ENCODE peak calls at places on chromosome 18, in five cellular contexts. One of them, this sample, is unnamed.

GRCh38 chr18:41266616-41267015 is 688.4 kb upstream of the PIK3C3 start:
- DNase-seq in activated CD8-positive, alpha-beta T cell treated with anti-CD3 and anti-CD28 coated beads for 36 hours: no peak
- DNase-seq in activated CD4-positive, alpha-beta T cell treated with anti-CD3 and anti-CD28 coated beads, Interleukin-2, amount 10 ng/mL, durations not matched to agents 7 days and 5 days: no peak
- DNase-seq in lower leg skin: no peak
- DNase-seq in body of pancreas: no peak
- DNase-seq in this sample: peak; percentile 4

GRCh38 chr18:53682796-53683195 is 541.7 kb downstream of the MBD2 start:
- DNase-seq in body of pancreas: no peak
- DNase-seq in lower leg skin: no peak
- DNase-seq in activated CD8-positive, alpha-beta T cell treated with anti-CD3 and anti-CD28 coated beads for 36 hours: no peak
- DNase-seq in activated CD4-positive, alpha-beta T cell treated with anti-CD3 and anti-CD28 coated beads, Interleukin-2, amount 10 ng/mL, durations not matched to agents 7 days and 5 days: no peak
- DNase-seq in this sample: no peak

GRCh38 chr18:34744569-34744968 is 34.5 kb downstream of the DTNA start:
- DNase-seq in lower leg skin: no peak
- DNase-seq in body of pancreas: no peak
- DNase-seq in activated CD4-positive, alpha-beta T cell treated with anti-CD3 and anti-CD28 coated beads, Interleukin-2, amount 10 ng/mL, durations not matched to agents 7 days and 5 days: no peak
- DNase-seq in activated CD8-positive, alpha-beta T cell treated with anti-CD3 and anti-CD28 coated beads for 36 hours: no peak
- DNase-seq in this sample: no peak

GRCh38 chr18:24736686-24737085 is 276.2 kb downstream of the HRH4 start:
- DNase-seq in body of pancreas: no peak
- DNase-seq in lower leg skin: peak; percentile 29
- DNase-seq in activated CD8-positive, alpha-beta T cell treated with anti-CD3 and anti-CD28 coated beads for 36 hours: no peak
- DNase-seq in activated CD4-positive, alpha-beta T cell treated with anti-CD3 and anti-CD28 coated beads, Interleukin-2, amount 10 ng/mL, durations not matched to agents 7 days and 5 days: no peak
- DNase-seq in this sample: no peak

GRCh38 chr18:24341361-24341760 is 56.3 kb downstream of the OSBPL1A start:
- DNase-seq in activated CD4-positive, alpha-beta T cell treated with anti-CD3 and anti-CD28 coated beads, Interleukin-2, amount 10 ng/mL, durations not matched to agents 7 days and 5 days: no peak
- DNase-seq in body of pancreas: no peak
- DNase-seq in activated CD8-positive, alpha-beta T cell treated with anti-CD3 and anti-CD28 coated beads for 36 hours: no peak
- DNase-seq in lower leg skin: no peak
- DNase-seq in this sample: no peak

GRCh38 chr18:34117319-34117718 is 107.4 kb downstream of the NOL4 start:
- DNase-seq in activated CD8-positive, alpha-beta T cell treated with anti-CD3 and anti-CD28 coated beads for 36 hours: no peak
- DNase-seq in body of pancreas: no peak
- DNase-seq in lower leg skin: no peak
- DNase-seq in activated CD4-positive, alpha-beta T cell treated with anti-CD3 and anti-CD28 coated beads, Interleukin-2, amount 10 ng/mL, durations not matched to agents 7 days and 5 days: no peak
- DNase-seq in this sample: no peak

GRCh38 chr18:9506046-9506792 is 30.9 kb downstream of the RALBP1 start:
- DNase-seq in lower leg skin: no peak
- DNase-seq in body of pancreas: peak; percentile 42
- DNase-seq in activated CD4-positive, alpha-beta T cell treated with anti-CD3 and anti-CD28 coated beads, Interleukin-2, amount 10 ng/mL, durations not matched to agents 7 days and 5 days: no peak
- DNase-seq in activated CD8-positive, alpha-beta T cell treated with anti-CD3 and anti-CD28 coated beads for 36 hours: no peak
- DNase-seq in this sample: no peak

GRCh38 chr18:43789234-43790000 is 512.1 kb upstream of the SYT4 start:
- DNase-seq in body of pancreas: peak; percentile 7
- DNase-seq in lower leg skin: no peak
- DNase-seq in activated CD4-positive, alpha-beta T cell treated with anti-CD3 and anti-CD28 coated beads, Interleukin-2, amount 10 ng/mL, durations not matched to agents 7 days and 5 days: no peak
- DNase-seq in activated CD8-positive, alpha-beta T cell treated with anti-CD3 and anti-CD28 coated beads for 36 hours: no peak
- DNase-seq in this sample: no peak

GRCh38 chr18:13422541-13423147 is 204.1 kb downstream of the LDLRAD4 start:
- DNase-seq in activated CD4-positive, alpha-beta T cell treated with anti-CD3 and anti-CD28 coated beads, Interleukin-2, amount 10 ng/mL, durations not matched to agents 7 days and 5 days: no peak
- DNase-seq in body of pancreas: no peak
- DNase-seq in activated CD8-positive, alpha-beta T cell treated with anti-CD3 and anti-CD28 coated beads for 36 hours: no peak
- DNase-seq in lower leg skin: no peak
- DNase-seq in this sample: no peak

GRCh38 chr18:74489631-74490030 is 6.5 kb upstream of the CNDP2 start:
- DNase-seq in activated CD4-positive, alpha-beta T cell treated with anti-CD3 and anti-CD28 coated beads, Interleukin-2, amount 10 ng/mL, durations not matched to agents 7 days and 5 days: no peak
- DNase-seq in body of pancreas: no peak
- DNase-seq in lower leg skin: no peak
- DNase-seq in activated CD8-positive, alpha-beta T cell treated with anti-CD3 and anti-CD28 coated beads for 36 hours: no peak
- DNase-seq in this sample: no peak